ENCODE peak calls at places on chromosomes 4 and X, in four cellular contexts. M, W, H and T are unnamed samples.

GRCh38 chr4:98150092-98150761 is 7.0 kb upstream of the STPG2 start:
- DNase-seq in H (no peak), W (no peak), M (no peak), T (no peak)

GRCh38 chr4:107736924-107737448 is 17.0 kb upstream of the PAPSS1 start:
- DNase-seq in W (no peak), H (peak), M (peak), T (peak)

GRCh38 chr4:110294165-110294564 is 95.8 kb upstream of the ELOVL6 start:
- DNase-seq in H (no peak), W (no peak), M (peak), T (no peak)

GRCh38 chrX:148204195-148204594 is 223.1 kb downstream of the FMR1NB start:
- DNase-seq in H (no peak), M (no peak), W (no peak), T (no peak)

GRCh38 chrX:119755981-119756533 is 2.3 kb upstream of the SOWAHD start:
- DNase-seq in H (no peak), M (no peak), W (peak), T (peak)

GRCh38 chr4:8201341-8201781 is 2.3 kb downstream of the SH3TC1 start:
- DNase-seq in W (peak), M (no peak), H (no peak), T (no peak)

GRCh38 chr4:1676605-1677525 is 7.2 kb downstream of the FAM53A start:
- DNase-seq in H (peak), W (no peak), M (no peak), T (no peak)

GRCh38 chr4:109406337-109406931 is 27.2 kb upstream of the SEC24B start:
- DNase-seq in H (peak), W (no peak), M (peak), T (peak)

GRCh38 chr4:1209821-1210220 is 37.4 kb upstream of the SPON2 start:
- DNase-seq in M (no peak), W (no peak), H (no peak), T (no peak)

GRCh38 chr4:142158980-142159379 is 522.6 kb downstream of the IL15 start:
- DNase-seq in H (no peak), M (no peak), W (no peak), T (no peak)

GRCh38 chr4:98658287-98659105 is at the start of gene TSPAN5:
- DNase-seq in W (no peak), H (peak), M (peak), T (peak)

GRCh38 chr4:81405900-81406401 is 65.8 kb downstream of the RASGEF1B start:
- DNase-seq in M (peak), H (peak), W (peak), T (peak)

GRCh38 chrX:71147496-71148277 is 3.0 kb downstream of the NLGN3 start:
- DNase-seq in M (no peak), H (no peak), W (no peak), T (peak)

GRCh38 chr4:146051724-146052396 is 113.2 kb upstream of the ZNF827 start:
- DNase-seq in H (no peak), W (no peak), M (no peak), T (no peak)

GRCh38 chr4:7894677-7895181 is 44.9 kb downstream of the AFAP1 start:
- DNase-seq in H (no peak), W (no peak), M (no peak), T (no peak)

GRCh38 chrX:136586386-136586785 is 54.4 kb downstream of the VGLL1 start:
- DNase-seq in M (no peak), H (no peak), W (no peak), T (no peak)

GRCh38 chr4:158170691-158171455 is 2.0 kb downstream of the GASK1B start:
- DNase-seq in H (peak), W (no peak), M (no peak), T (peak)

GRCh38 chr4:61406677-61407076 is 206.6 kb downstream of the ADGRL3 start:
- DNase-seq in H (no peak), W (no peak), M (no peak), T (no peak)

GRCh38 chrX:18702362-18703195 is 4.9 kb upstream of the PPEF1 start:
- DNase-seq in W (no peak), M (peak), H (no peak), T (no peak)

GRCh38 chr4:15711762-15712161 is 8.9 kb downstream of the BST1 start:
- DNase-seq in M (no peak), W (no peak), H (no peak), T (no peak)

GRCh38 chr4:73308286-73308685 is 49.7 kb upstream of the ANKRD17 start:
- DNase-seq in W (no peak), H (no peak), M (peak), T (peak)

GRCh38 chrX:2502120-2502667 is 1.4 kb upstream of the DHRSX start:
- DNase-seq in W (no peak), M (no peak), H (no peak), T (no peak)

GRCh38 chr4:17448689-17449088 is 63.2 kb downstream of the QDPR start:
- DNase-seq in H (no peak), M (no peak), W (no peak), T (no peak)

GRCh38 chr4:119034276-119035008 is 101.2 kb upstream of the MYOZ2 start:
- DNase-seq in W (no peak), H (no peak), M (no peak), T (no peak)

GRCh38 chr4:158172558-158173258 is at the start of gene GASK1B:
- DNase-seq in H (peak), M (peak), W (no peak), T (peak)

GRCh38 chr4:82599336-82599735 is 37.5 kb upstream of the TMEM150C start:
- DNase-seq in M (peak), W (no peak), H (peak), T (peak)

GRCh38 chrX:15943393-15943792 is 88.8 kb upstream of the AP1S2 start:
- DNase-seq in H (peak), W (no peak), M (no peak), T (no peak)

GRCh38 chr4:147157860-147158701 is 212.4 kb upstream of the TTC29 start:
- DNase-seq in W (no peak), M (peak), H (no peak), T (peak)

GRCh38 chrX:131861088-131861787 is 161.9 kb upstream of the STK26 start:
- DNase-seq in H (no peak), W (no peak), M (no peak), T (no peak)

GRCh38 chrX:26649534-26649933 is 433.6 kb downstream of the MAGEB5 start:
- DNase-seq in M (peak), H (peak), W (no peak), T (peak)
- TF ChIP-seq CTCF in M (peak), H (peak), W (peak), T (peak)

GRCh38 chr4:44157611-44158277 is 290.9 kb downstream of the KCTD8 start:
- DNase-seq in W (no peak), M (no peak), H (no peak), T (peak)
- TF ChIP-seq ESRRA in W (no peak), M (no peak), H (no peak), T (no peak)

DNA sequence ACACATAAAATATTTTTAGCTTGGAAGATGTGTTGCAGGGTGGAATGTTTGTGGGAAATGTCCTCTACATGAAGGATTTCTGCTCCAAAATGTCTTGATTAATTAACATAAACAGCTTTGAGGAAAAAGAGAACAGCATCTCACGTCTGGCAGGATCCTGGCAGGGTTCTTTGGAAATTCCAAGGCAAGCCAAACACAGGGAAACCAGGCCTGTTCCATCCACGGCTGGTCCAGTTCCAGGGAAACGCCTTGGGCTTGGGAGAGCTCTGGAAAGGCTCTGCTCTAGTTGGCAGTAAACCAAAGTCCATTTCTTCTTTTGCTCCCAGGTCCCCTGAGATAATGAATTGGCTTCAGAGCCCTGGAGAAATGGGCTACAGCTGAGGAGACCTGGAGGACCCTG is 42.4 kb upstream of the GAB1 start:
- DNase-seq in H (no peak), M (no peak), W (no peak), T (no peak)
- TF ChIP-seq EP300 in H (no peak), M (no peak), W (no peak), T (no peak)

GRCh38 chr4:164538061-164538460 is 215.9 kb upstream of the SMIM31 start:
- DNase-seq in H (no peak), M (no peak), W (no peak), T (no peak)

GRCh38 chr4:164531336-164531735 is 222.6 kb upstream of the SMIM31 start:
- DNase-seq in H (no peak), M (no peak), W (no peak), T (no peak)

GRCh38 chr4:164540987-164541386 is 212.9 kb upstream of the SMIM31 start:
- DNase-seq in W (no peak), H (no peak), M (no peak), T (no peak)

GRCh38 chr4:164542431-164542830 is 211.5 kb upstream of the SMIM31 start:
- DNase-seq in W (no peak), H (no peak), M (no peak), T (no peak)

GRCh38 chr4:164536829-164537228 is 217.1 kb upstream of the SMIM31 start:
- DNase-seq in W (no peak), M (peak), H (no peak), T (peak)
- TF ChIP-seq CTCF in W (no peak), M (no peak), H (no peak), T (no peak)

DNA sequence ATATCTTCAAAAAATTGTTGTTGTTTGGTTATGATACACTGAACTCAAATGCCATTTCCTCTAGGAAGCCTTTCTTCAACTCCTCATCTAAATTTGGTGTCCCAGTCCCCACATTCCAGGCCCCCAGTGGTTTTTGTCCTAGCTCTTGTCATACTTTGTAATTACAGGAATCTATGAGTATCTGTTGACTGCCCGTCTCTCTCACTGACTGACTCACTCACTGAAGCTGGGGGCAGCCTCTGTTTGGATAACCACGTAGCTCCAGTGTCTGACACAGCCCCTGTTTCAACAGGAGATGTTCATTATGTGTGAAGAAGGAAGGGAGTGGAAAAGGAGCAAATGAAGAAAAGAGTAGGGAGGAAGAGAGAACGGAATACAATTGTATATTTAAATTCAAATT is 284.1 kb upstream of the TENM3 start:
- DNase-seq in M (peak), H (no peak), W (no peak), T (no peak)
- TF ChIP-seq ESRRA in M (no peak), H (no peak), W (no peak), T (no peak)

GRCh38 chr4:176222149-176222548 is 26.8 kb upstream of the SPATA4 start:
- DNase-seq in M (no peak), W (no peak), H (no peak), T (no peak)
- TF ChIP-seq EP300 in M (no peak), W (no peak), H (no peak), T (no peak)

GRCh38 chr4:176635372-176636261 is 157.1 kb downstream of the VEGFC start:
- DNase-seq in W (no peak), H (no peak), M (peak), T (no peak)
- TF ChIP-seq CTCF in W (no peak), H (no peak), M (no peak), T (no peak)

GRCh38 chrX:63330681-63331080 is 20.5 kb downstream of the SPIN4 start:
- DNase-seq in H (no peak), M (peak), W (no peak), T (no peak)
- TF ChIP-seq ESRRA in H (no peak), M (no peak), W (no peak), T (no peak)